ENCODE peak calls at places on chromosomes 3 and 15, in four cellular contexts. O is activated CD4-positive, alpha-beta T cell treated with anti-CD3 and anti-CD28 coated beads, Interleukin-2, amount 50 U/mL, for 4 hours; W is AG08396; S is mesothelial cell of epicardium. C is an unnamed sample.

GRCh38 chr15:22262613-22263020 is 182.3 kb downstream of the OR4M2 start:
- DNase-seq in W (no peak), S (no peak), O (no peak), C (no peak)

GRCh38 chr3:187456268-187456667 is 88.1 kb downstream of the RTP4 start:
- DNase-seq in S (no peak), O (no peak), W (no peak), C (no peak)

GRCh38 chr15:49135893-49136292 is 19.5 kb downstream of the COPS2 start:
- DNase-seq in S (no peak), W (peak), O (no peak), C (no peak)

GRCh38 chr3:181541414-181541813 is 170.3 kb upstream of the SOX2 start:
- DNase-seq in O (no peak), S (no peak), W (no peak), C (no peak)

GRCh38 chr3:55454611-55455010 is 32.5 kb downstream of the WNT5A start:
- DNase-seq in W (no peak), S (no peak), O (no peak), C (no peak)

GRCh38 chr15:33608714-33609113 is 297.9 kb downstream of the RYR3 start:
- DNase-seq in S (no peak), O (no peak), W (no peak), C (no peak)

GRCh38 chr3:194219826-194220407 is 84.0 kb downstream of the HES1 start:
- DNase-seq in O (no peak), S (no peak), W (no peak), C (no peak)

GRCh38 chr15:73948982-73949381 is 22.7 kb downstream of the LOXL1 start:
- DNase-seq in O (no peak), W (no peak), S (no peak), C (no peak)

GRCh38 chr3:48474619-48475018 is 28.1 kb downstream of the ATRIP start:
- DNase-seq in O (no peak), S (no peak), W (no peak), C (no peak)

GRCh38 chr3:59327324-59327939 is 277.6 kb upstream of the CFAP20DC start:
- DNase-seq in W (no peak), S (no peak), O (no peak), C (no peak)

GRCh38 chr3:134299185-134299887 is 48.7 kb upstream of the RYK start:
- DNase-seq in W (no peak), O (no peak), S (no peak), C (no peak)

GRCh38 chr15:27058939-27059338 is 88.0 kb downstream of the GABRG3 start:
- DNase-seq in O (no peak), S (no peak), W (no peak), C (no peak)

GRCh38 chr3:137205394-137206060 is 247.7 kb downstream of the IL20RB start:
- DNase-seq in W (peak), O (no peak), S (no peak), C (no peak)

GRCh38 chr3:186362988-186363387 is 954 bp upstream of the DGKG start:
- DNase-seq in W (peak), O (no peak), S (no peak), C (no peak)

GRCh38 chr3:104436536-104436935 is 930.2 kb upstream of the ALCAM start:
- DNase-seq in S (no peak), O (no peak), W (no peak), C (no peak)

GRCh38 chr3:50525987-50526386 is 22.6 kb upstream of the CACNA2D2 start:
- DNase-seq in S (peak), O (peak), W (peak), C (peak)

GRCh38 chr3:118932822-118933558 is 101.7 kb downstream of the IGSF11 start:
- DNase-seq in W (peak), O (no peak), S (no peak), C (no peak)

GRCh38 chr3:66041828-66042227 is 3.1 kb upstream of the MAGI1 start:
- DNase-seq in S (no peak), O (no peak), W (no peak), C (no peak)